ENCODE peak calls at places on chromosomes 13 and 19, in seven cellular contexts. C, T, V, E, P, G and L are unnamed samples.

GRCh38 chr19:10769533-10770491 is 51.9 kb downstream of the DNM2 start:
- DNase-seq in G (no peak), E (no peak), C (no peak), P (no peak), T (no peak), V (no peak), L (no peak)

GRCh38 chr13:111639994-111640393 is 319.6 kb downstream of the TEX29 start:
- DNase-seq in P (no peak), E (no peak), T (no peak), V (no peak), G (no peak), C (no peak), L (no peak)

GRCh38 chr13:88103824-88104223 is 432.7 kb downstream of the SLITRK5 start:
- DNase-seq in T (no peak), E (no peak), G (no peak), C (no peak), P (no peak), V (no peak), L (no peak)

GRCh38 chr13:99661791-99662190 is 160.5 kb downstream of the TM9SF2 start:
- DNase-seq in V (no peak), E (no peak), P (no peak), C (no peak), G (no peak), T (no peak), L (peak; percentile 92)

GRCh38 chr19:48332662-48333466 is 7.5 kb downstream of the EMP3 start:
- DNase-seq in G (peak; percentile 86), C (peak; percentile 98), E (peak; percentile 50), T (peak; percentile 100), V (peak; percentile 97), P (peak; percentile 94), L (no peak)

GRCh38 chr19:57587529-57587928 is 3.6 kb downstream of the ZIK1 start:
- DNase-seq in T (no peak), C (no peak), E (no peak), P (no peak), V (no peak), G (no peak), L (no peak)

GRCh38 chr19:5718579-5719273 is 1.2 kb downstream of the LONP1 start:
- DNase-seq in P (peak; percentile 63), E (no peak), T (no peak), C (no peak), V (no peak), G (no peak), L (no peak)

GRCh38 chr13:114099918-114100445 is 32.4 kb downstream of the RASA3 start:
- DNase-seq in G (no peak), V (peak; percentile 20), E (no peak), P (peak; percentile 46), C (peak; percentile 64), T (no peak), L (no peak)

GRCh38 chr13:24254151-24254810 is 55.1 kb upstream of the C1QTNF9 start:
- DNase-seq in G (no peak), P (no peak), T (no peak), E (no peak), V (no peak), C (peak; percentile 80), L (no peak)

GRCh38 chr19:6997679-6998445 is 23.4 kb downstream of the MBD3L2B start:
- DNase-seq in P (no peak), V (no peak), G (no peak), C (no peak), E (no peak), T (no peak), L (no peak)

GRCh38 chr19:2721570-2722540 is 683 bp upstream of the DIRAS1 start:
- DNase-seq in T (no peak), E (no peak), G (no peak), V (no peak), P (no peak), C (no peak), L (no peak)

GRCh38 chr13:59038824-59039223 is 1124.9 kb downstream of the DIAPH3 start:
- DNase-seq in E (no peak), T (no peak), P (no peak), V (no peak), G (no peak), C (no peak), L (no peak)

GRCh38 chr19:22622020-22622419 is 12.1 kb upstream of the ZNF492 start:
- DNase-seq in E (no peak), G (no peak), P (no peak), V (no peak), C (no peak), T (no peak), L (no peak)